ENCODE peak calls at places on chromosome 1, in ten cellular contexts. K is pons; F is caudate nucleus; C is T-helper 9 cell; Z is transverse colon; E is PC-9; H is CD4-positive, alpha-beta T cell; M is HT-29; U is OCI-LY7; R is NCI-H1105 treated with DMSO at 0.1 percent for 48 hours. P is an unnamed sample.

GRCh38 chr1:232376632-232377493 is 253.1 kb downstream of the SIPA1L2 start:
- DNase-seq in H (no peak), F (no peak), R (no peak), E (no peak), M (no peak), K (no peak), U (no peak), Z (no peak), C (no peak), P (no peak)

GRCh38 chr1:207698822-207699483 is 52.9 kb upstream of the CD46 start:
- DNase-seq in H (peak; percentile 13), U (peak; percentile 65), K (peak; percentile 74), F (peak; percentile 11), Z (peak; percentile 42), E (peak; percentile 56), C (no peak), M (peak; percentile 84), R (peak; percentile 58), P (peak; percentile 85)

GRCh38 chr1:13700521-13701273 is 709 bp downstream of the PRDM2 start:
- DNase-seq in C (peak; percentile 17), R (peak; percentile 11), Z (peak; percentile 47), E (no peak), K (peak; percentile 60), M (no peak), F (no peak), H (peak; percentile 46), U (peak; percentile 67), P (no peak)

GRCh38 chr1:83887483-83887882 is 111.4 kb downstream of the TTLL7 start:
- DNase-seq in F (no peak), K (no peak), R (no peak), U (no peak), Z (no peak), M (no peak), C (no peak), E (no peak), H (no peak), P (no peak)

GRCh38 chr1:225651376-225651871 is 1.5 kb downstream of the ENAH start:
- DNase-seq in F (no peak), R (peak; percentile 52), K (peak; percentile 54), U (no peak), C (no peak), E (peak; percentile 57), Z (no peak), H (no peak), M (peak; percentile 33), P (peak; percentile 35)

GRCh38 chr1:224544276-224544675 is 71.8 kb upstream of the CNIH3 start:
- DNase-seq in R (no peak), C (no peak), F (no peak), E (no peak), U (no peak), M (no peak), K (no peak), Z (no peak), H (no peak), P (no peak)

GRCh38 chr1:240942901-240943300 is 330.9 kb upstream of the GREM2 start:
- DNase-seq in K (no peak), F (no peak), H (no peak), U (no peak), R (no peak), E (no peak), M (no peak), Z (no peak), C (no peak), P (no peak)

GRCh38 chr1:186050360-186050759 is 316.2 kb downstream of the HMCN1 start:
- DNase-seq in M (no peak), C (no peak), F (no peak), K (no peak), Z (no peak), U (no peak), R (no peak), H (no peak), E (no peak), P (no peak)

GRCh38 chr1:183470961-183471747 is 1.1 kb upstream of the SMG7 start:
- DNase-seq in H (peak; percentile 55), K (peak; percentile 82), R (peak; percentile 86), Z (peak; percentile 70), M (peak; percentile 74), E (peak; percentile 75), U (peak; percentile 88), F (peak; percentile 64), C (peak; percentile 57), P (peak; percentile 81)

P was measured in SK-MEL-5.